ENCODE peak calls at places on chromosomes 11 and 22, in six cellular contexts. P is stimulated activated CD4-positive, alpha-beta T cell treated with anti-CD3 and anti-CD28 coated beads, Interleukin-2, amount 100 ng/mL, for 48 hours; K is NCI-H345; Y is iris pigment epithelial cell; C is ovary; N is nephron progenitor cell. E is an unnamed sample.

GRCh38 chr22:23302171-23303002 is 122.1 kb downstream of the BCR start:
- DNase-seq in P (no peak), K (no peak), Y (peak), C (no peak), N (no peak), E (no peak)

GRCh38 chr11:87425943-87426342 is 388.2 kb downstream of the TMEM135 start:
- DNase-seq in P (no peak), K (no peak), Y (no peak), C (no peak), N (no peak), E (no peak)

GRCh38 chr22:44691796-44692661 is 10.0 kb upstream of the PRR5 start:
- DNase-seq in P (no peak), K (no peak), Y (no peak), C (no peak), N (no peak), E (no peak)

GRCh38 chr11:10386861-10387208 is 68.2 kb upstream of the AMPD3 start:
- DNase-seq in P (no peak), K (no peak), Y (no peak), C (no peak), N (no peak), E (no peak)

GRCh38 chr11:9089636-9090035 is 1.8 kb downstream of the SCUBE2 start:
- DNase-seq in P (no peak), K (no peak), Y (no peak), C (no peak), N (no peak), E (no peak)

GRCh38 chr11:34583818-34584217 is 37.1 kb upstream of the EHF start:
- DNase-seq in P (no peak), K (no peak), Y (no peak), C (no peak), N (no peak), E (no peak)

GRCh38 chr11:119794141-119794665 is 65.2 kb upstream of the NECTIN1 start:
- DNase-seq in P (no peak), K (no peak), Y (no peak), C (no peak), N (peak), E (no peak)

GRCh38 chr22:32864041-32864440 is 62.5 kb downstream of the TIMP3 start:
- DNase-seq in P (no peak), K (no peak), Y (no peak), C (no peak), N (no peak), E (no peak)

GRCh38 chr11:131464024-131464423 is 93.6 kb downstream of the NTM start:
- DNase-seq in P (no peak), K (no peak), Y (no peak), C (no peak), N (peak), E (no peak)

GRCh38 chr11:48154162-48154561 is 62.4 kb upstream of the OR4B1 start:
- DNase-seq in P (no peak), K (no peak), Y (peak), C (no peak), N (no peak), E (no peak)

E was measured in CD8-positive, alpha-beta memory T cell.